ENCODE peak calls at places on chromosomes 13 and 19, in six cellular contexts. T is astrocyte of the spinal cord, S is HCEC 1CT, K is AG08396, C is NCI-H146, G is GM04503. F is an unnamed sample.

GRCh38 chr19:12163841-12164240 is 945 bp downstream of the ZNF136 start:
- DNase-seq in T (peak; percentile 22), S (peak; percentile 22), K (peak; percentile 70), C (no peak), G (no peak), F (no peak)

GRCh38 chr13:111516712-111517640 is 196.5 kb downstream of the TEX29 start:
- DNase-seq in T (no peak), S (no peak), K (no peak), C (no peak), G (no peak), F (no peak)

GRCh38 chr13:51922771-51923480 is 61.2 kb downstream of the CCDC70 start:
- DNase-seq in T (no peak), S (no peak), K (no peak), C (no peak), G (no peak), F (no peak)

GRCh38 chr13:54953786-54954185 is 1925.2 kb downstream of the OLFM4 start:
- DNase-seq in T (no peak), S (no peak), K (no peak), C (no peak), G (no peak), F (no peak)

GRCh38 chr19:36111200-36111539 is 227 bp downstream of the OVOL3 start:
- DNase-seq in T (no peak), S (no peak), K (no peak), C (no peak), G (no peak), F (no peak)

GRCh38 chr13:33169273-33169980 is 116.1 kb downstream of the STARD13 start:
- DNase-seq in T (peak; percentile 93), S (peak; percentile 94), K (peak; percentile 32), C (no peak), G (peak; percentile 35), F (no peak)

GRCh38 chr19:661427-662196 is 1.4 kb downstream of the RNF126 start:
- DNase-seq in T (no peak), S (no peak), K (peak; percentile 58), C (no peak), G (no peak), F (no peak)

GRCh38 chr13:67267136-67267535 is 37.0 kb upstream of the PCDH9 start:
- DNase-seq in T (peak; percentile 68), S (no peak), K (no peak), C (no peak), G (no peak), F (no peak)

GRCh38 chr13:103099894-103100293 is 33.7 kb upstream of the SLC10A2 start:
- DNase-seq in T (no peak), S (no peak), K (no peak), C (no peak), G (no peak), F (no peak)

GRCh38 chr13:110360598-110360997 is 53.5 kb downstream of the COL4A2 start:
- DNase-seq in T (no peak), S (no peak), K (no peak), C (no peak), G (no peak), F (no peak)

GRCh38 chr13:77389617-77389984 is 62.7 kb upstream of the MYCBP2 start:
- DNase-seq in T (no peak), S (no peak), K (no peak), C (no peak), G (no peak), F (no peak)

GRCh38 chr19:38290631-38291147 is 13.4 kb upstream of the C19orf33 start:
- DNase-seq in T (peak; percentile 85), S (peak; percentile 82), K (peak; percentile 89), C (no peak), G (peak; percentile 90), F (no peak)

GRCh38 chr13:59976856-59977255 is 186.9 kb downstream of the DIAPH3 start:
- DNase-seq in T (no peak), S (no peak), K (no peak), C (no peak), G (no peak), F (no peak)

GRCh38 chr13:33953781-33954180 is 135.8 kb downstream of the RFC3 start:
- DNase-seq in T (no peak), S (no peak), K (no peak), C (no peak), G (no peak), F (no peak)

GRCh38 chr19:43561144-43561970 is 14.0 kb downstream of the XRCC1 start:
- DNase-seq in T (no peak), S (no peak), K (no peak), C (no peak), G (no peak), F (no peak)

GRCh38 chr19:51716925-51717324 is 6.9 kb downstream of the HAS1 start:
- DNase-seq in T (no peak), S (no peak), K (no peak), C (no peak), G (no peak), F (no peak)

GRCh38 chr19:41753159-41753558 is 2.2 kb upstream of the CEACAM6 start:
- DNase-seq in T (no peak), S (peak; percentile 20), K (peak; percentile 34), C (peak; percentile 54), G (no peak), F (no peak)

GRCh38 chr19:11191273-11191755 is 6.0 kb downstream of the KANK2 start:
- DNase-seq in T (peak; percentile 57), S (peak; percentile 71), K (peak; percentile 92), C (no peak), G (no peak), F (no peak)

GRCh38 chr13:79352107-79352506 is 53.9 kb downstream of the RBM26 start:
- DNase-seq in T (no peak), S (no peak), K (no peak), C (no peak), G (no peak), F (no peak)

GRCh38 chr19:1651548-1652394 is 644 bp downstream of the TCF3 start:
- DNase-seq in T (peak; percentile 39), S (peak; percentile 39), K (peak; percentile 78), C (peak; percentile 33), G (no peak), F (no peak)

GRCh38 chr13:90105881-90106496 is 1241.5 kb upstream of the MIR17HG start:
- DNase-seq in T (no peak), S (peak; percentile 45), K (no peak), C (no peak), G (peak; percentile 32), F (no peak)

GRCh38 chr19:54207908-54208783 is 7.5 kb downstream of the RPS9 start:
- DNase-seq in T (peak; percentile 58), S (peak; percentile 37), K (no peak), C (no peak), G (no peak), F (no peak)

GRCh38 chr13:71730267-71730666 is 136.7 kb downstream of the DACH1 start:
- DNase-seq in T (no peak), S (no peak), K (no peak), C (no peak), G (no peak), F (no peak)

GRCh38 chr19:41234512-41235208 is 15.6 kb downstream of the AXL start:
- DNase-seq in T (no peak), S (no peak), K (no peak), C (no peak), G (no peak), F (no peak)

GRCh38 chr19:53971608-53972007 is 8.9 kb downstream of the CACNG8 start:
- DNase-seq in T (no peak), S (no peak), K (no peak), C (no peak), G (no peak), F (no peak)

GRCh38 chr13:99774644-99775043 is 196.9 kb downstream of the ZIC5 start:
- DNase-seq in T (no peak), S (no peak), K (no peak), C (no peak), G (no peak), F (no peak)

GRCh38 chr13:35210234-35210633 is 266.3 kb downstream of the MAB21L1 start:
- DNase-seq in T (peak; percentile 10), S (no peak), K (no peak), C (no peak), G (no peak), F (no peak)

GRCh38 chr13:73056054-73056962 is 2.5 kb upstream of the KLF5 start:
- DNase-seq in T (peak; percentile 82), S (peak; percentile 80), K (peak; percentile 61), C (no peak), G (peak; percentile 27), F (no peak)

GRCh38 chr13:39612023-39612637 is 9.1 kb upstream of the LHFPL6 start:
- DNase-seq in T (peak; percentile 78), S (peak; percentile 57), K (peak; percentile 53), C (peak; percentile 82), G (no peak), F (peak; percentile 24)

GRCh38 chr19:45443462-45444317 is 20.0 kb upstream of the ERCC1 start:
- DNase-seq in T (peak; percentile 85), S (peak; percentile 93), K (peak; percentile 97), C (peak; percentile 45), G (peak; percentile 68), F (peak; percentile 89)

GRCh38 chr19:31543456-31543855 is 194.2 kb upstream of the TSHZ3 start:
- DNase-seq in T (no peak), S (no peak), K (no peak), C (no peak), G (no peak), F (no peak)

GRCh38 chr13:107231941-107232340 is 664.0 kb upstream of the ARGLU1 start:
- DNase-seq in T (no peak), S (no peak), K (no peak), C (no peak), G (no peak), F (no peak)

GRCh38 chr13:95556981-95557380 is 4.5 kb downstream of the CLDN10 start:
- DNase-seq in T (no peak), S (no peak), K (no peak), C (no peak), G (no peak), F (no peak)

GRCh38 chr19:44643605-44644390 is at the start of gene PVR:
- DNase-seq in T (peak; percentile 76), S (peak; percentile 78), K (peak; percentile 96), C (peak; percentile 83), G (no peak), F (peak; percentile 88)

GRCh38 chr13:41597348-41598041 is 140.1 kb downstream of the RGCC start:
- DNase-seq in T (peak; percentile 40), S (peak; percentile 80), K (no peak), C (no peak), G (no peak), F (no peak)

GRCh38 chr13:70253834-70254233 is 145.6 kb upstream of the KLHL1 start:
- DNase-seq in T (peak; percentile 53), S (no peak), K (no peak), C (peak; percentile 72), G (no peak), F (no peak)

GRCh38 chr19:31356587-31357314 is 7.5 kb upstream of the TSHZ3 start:
- DNase-seq in T (no peak), S (no peak), K (no peak), C (no peak), G (no peak), F (no peak)

GRCh38 chr13:102326381-102327118 is 75.3 kb downstream of the FGF14 start:
- DNase-seq in T (no peak), S (no peak), K (no peak), C (no peak), G (no peak), F (no peak)